ENCODE peak calls at places on chromosomes 12 and 14, in five cellular contexts. Q, C, J, S and V are unnamed samples.

GRCh38 chr12:18428416-18428815 is 167.1 kb downstream of the PIK3C2G start:
- DNase-seq in Q (no peak), C (peak; percentile 56), J (no peak), S (no peak), V (no peak)

GRCh38 chr12:31362115-31362758 is 36.3 kb upstream of the SINHCAF start:
- DNase-seq in Q (no peak), C (no peak), J (no peak), S (no peak), V (no peak)

GRCh38 chr12:68423175-68423574 is 91.0 kb upstream of the MDM1 start:
- DNase-seq in Q (no peak), C (no peak), J (no peak), S (no peak), V (no peak)

GRCh38 chr12:105322070-105322469 is 8.4 kb upstream of the C12orf75 start:
- DNase-seq in Q (peak; percentile 61), C (peak; percentile 47), J (no peak), S (peak; percentile 84), V (no peak)

GRCh38 chr14:28676481-28676880 is 90.1 kb upstream of the FOXG1 start:
- DNase-seq in Q (no peak), C (peak; percentile 4), J (no peak), S (peak; percentile 52), V (no peak)

GRCh38 chr12:25883026-25883928 is 75.2 kb upstream of the RASSF8 start:
- DNase-seq in Q (no peak), C (no peak), J (no peak), S (no peak), V (no peak)

GRCh38 chr14:51552768-51553426 is 98.8 kb upstream of the FRMD6 start:
- DNase-seq in Q (no peak), C (no peak), J (no peak), S (no peak), V (no peak)

GRCh38 chr14:64294672-64295413 is 672 bp upstream of the ESR2 start:
- DNase-seq in Q (peak; percentile 78), C (peak; percentile 60), J (peak; percentile 86), S (peak; percentile 40), V (peak; percentile 90)

GRCh38 chr12:130153803-130154202 is 8.5 kb upstream of the FZD10 start:
- DNase-seq in Q (no peak), C (no peak), J (no peak), S (no peak), V (no peak)

GRCh38 chr14:102050625-102051024 is 36.2 kb downstream of the HSP90AA1 start:
- DNase-seq in Q (no peak), C (peak; percentile 73), J (no peak), S (no peak), V (no peak)

GRCh38 chr12:50845021-50845647 is 2.4 kb downstream of the TMPRSS12 start:
- DNase-seq in Q (peak; percentile 12), C (no peak), J (no peak), S (peak; percentile 32), V (no peak)

GRCh38 chr14:64758025-64758521 is 53.8 kb downstream of the PLEKHG3 start:
- DNase-seq in Q (no peak), C (peak; percentile 41), J (no peak), S (no peak), V (no peak)

GRCh38 chr14:99420711-99421110 is 59.9 kb downstream of the SETD3 start:
- DNase-seq in Q (no peak), C (no peak), J (no peak), S (no peak), V (no peak)

GRCh38 chr14:75522224-75522764 is at the start of gene BATF:
- DNase-seq in Q (no peak), C (no peak), J (peak; percentile 61), S (no peak), V (peak; percentile 51)

GRCh38 chr14:71240154-71240553 is 332.9 kb downstream of the PCNX1 start:
- DNase-seq in Q (no peak), C (no peak), J (no peak), S (no peak), V (no peak)

GRCh38 chr12:108119126-108119973 is 9.7 kb upstream of the WSCD2 start:
- DNase-seq in Q (no peak), C (no peak), J (no peak), S (no peak), V (no peak)

GRCh38 chr12:116135209-116135930 is 142.1 kb downstream of the MED13L start:
- DNase-seq in Q (peak; percentile 34), C (peak; percentile 82), J (no peak), S (peak; percentile 76), V (no peak)

GRCh38 chr12:120126635-120127005 is 10.1 kb upstream of the RAB35 start:
- DNase-seq in Q (peak; percentile 24), C (no peak), J (no peak), S (no peak), V (no peak)

GRCh38 chr14:99133563-99134332 is 138.2 kb downstream of the BCL11B start:
- DNase-seq in Q (peak; percentile 5), C (no peak), J (no peak), S (no peak), V (no peak)

GRCh38 chr12:98973395-98973794 is 328.3 kb downstream of the APAF1 start:
- DNase-seq in Q (no peak), C (peak; percentile 37), J (no peak), S (no peak), V (no peak)

GRCh38 chr12:47214001-47214619 is 134.4 kb upstream of the AMIGO2 start:
- DNase-seq in Q (no peak), C (no peak), J (no peak), S (no peak), V (no peak)

GRCh38 chr14:98906123-98906995 is 365.6 kb downstream of the BCL11B start:
- DNase-seq in Q (no peak), C (no peak), J (no peak), S (no peak), V (no peak)

GRCh38 chr12:109739747-109740693 is 26.4 kb downstream of the FAM222A start:
- DNase-seq in Q (no peak), C (peak; percentile 16), J (no peak), S (no peak), V (peak; percentile 26)

GRCh38 chr12:123344086-123344485 is 20.6 kb downstream of the SBNO1 start:
- DNase-seq in Q (no peak), C (no peak), J (no peak), S (no peak), V (no peak)

GRCh38 chr14:65356327-65356836 is 56.1 kb upstream of the FUT8 start:
- DNase-seq in Q (peak; percentile 77), C (peak; percentile 91), J (no peak), S (peak; percentile 80), V (no peak)

GRCh38 chr12:110345176-110345651 is 58.3 kb downstream of the ANAPC7 start:
- DNase-seq in Q (no peak), C (no peak), J (no peak), S (no peak), V (no peak)

GRCh38 chr12:12926571-12927071 is 25.3 kb downstream of the GPRC5D start:
- DNase-seq in Q (no peak), C (peak; percentile 69), J (no peak), S (no peak), V (no peak)

GRCh38 chr12:31959701-31960391 is 631 bp downstream of the RESF1 start:
- DNase-seq in Q (peak; percentile 79), C (peak; percentile 60), J (peak; percentile 62), S (peak; percentile 48), V (peak; percentile 46)

GRCh38 chr14:23173039-23173438 is 10.4 kb downstream of the SLC7A8 start:
- DNase-seq in Q (no peak), C (no peak), J (no peak), S (no peak), V (peak; percentile 10)

GRCh38 chr12:3777206-3777809 is 24.4 kb upstream of the CRACR2A start:
- DNase-seq in Q (peak; percentile 75), C (peak; percentile 42), J (no peak), S (no peak), V (peak; percentile 22)

GRCh38 chr12:107134558-107134957 is 41.2 kb upstream of the CRY1 start:
- DNase-seq in Q (no peak), C (peak; percentile 8), J (peak; percentile 9), S (no peak), V (peak; percentile 6)

GRCh38 chr12:29783773-29784666 is at the start of gene TMTC1:
- DNase-seq in Q (peak; percentile 69), C (peak; percentile 19), J (no peak), S (peak; percentile 53), V (no peak)

GRCh38 chr14:72844528-72844927 is 49.4 kb downstream of the DPF3 start:
- DNase-seq in Q (peak; percentile 32), C (peak; percentile 66), J (no peak), S (peak; percentile 30), V (no peak)

GRCh38 chr12:102439391-102440108 is 40.8 kb downstream of the IGF1 start:
- DNase-seq in Q (no peak), C (no peak), J (no peak), S (no peak), V (no peak)

GRCh38 chr12:12927211-12928079 is 24.5 kb downstream of the GPRC5D start:
- DNase-seq in Q (peak; percentile 60), C (no peak), J (peak; percentile 41), S (no peak), V (peak; percentile 45)